ENCODE peak calls at places on chromosomes 13 and 19, in four cellular contexts. G is NB4, V is mesenchymal stem cell, D is AG09309. W is an unnamed sample.

GRCh38 chr13:107977175-107977574 is 238.2 kb downstream of the LIG4 start:
- DNase-seq in G (no peak), V (no peak), D (no peak), W (no peak)

GRCh38 chr19:5090780-5091575 is 122.1 kb downstream of the KDM4B start:
- DNase-seq in G (peak; percentile 15), V (peak; percentile 51), D (peak; percentile 16), W (no peak)

GRCh38 chr13:27258637-27259377 is 7.4 kb downstream of the RPL21 start:
- DNase-seq in G (no peak), V (no peak), D (no peak), W (no peak)

GRCh38 chr19:27774337-27774736 is 1438.6 kb downstream of the UQCRFS1 start:
- DNase-seq in G (peak; percentile 20), V (no peak), D (no peak), W (no peak)

GRCh38 chr13:44806841-44807240 is 182.4 kb downstream of the NUFIP1 start:
- DNase-seq in G (no peak), V (no peak), D (no peak), W (no peak)

GRCh38 chr19:23787106-23787505 is 28.4 kb upstream of the ZNF681 start:
- DNase-seq in G (peak; percentile 86), V (peak; percentile 66), D (peak; percentile 8), W (peak; percentile 19)

GRCh38 chr13:101423872-101424271 is 7.6 kb upstream of the NALCN start:
- DNase-seq in G (no peak), V (no peak), D (no peak), W (no peak)

GRCh38 chr19:6020166-6020967 is 42.4 kb upstream of the RANBP3 start:
- DNase-seq in G (peak; percentile 69), V (peak; percentile 85), D (no peak), W (no peak)

GRCh38 chr13:113968463-113969310 is 5.2 kb downstream of the C13orf46 start:
- DNase-seq in G (no peak), V (no peak), D (no peak), W (no peak)

GRCh38 chr19:2592824-2593223 is 109.7 kb downstream of the GNG7 start:
- DNase-seq in G (no peak), V (no peak), D (no peak), W (no peak)

GRCh38 chr19:39265321-39265916 is 2.8 kb upstream of the IFNL2 start:
- DNase-seq in G (no peak), V (no peak), D (no peak), W (no peak)

GRCh38 chr19:18023596-18024212 is 15.7 kb downstream of the ARRDC2 start:
- DNase-seq in G (peak; percentile 93), V (peak; percentile 85), D (no peak), W (peak; percentile 72)

GRCh38 chr19:42069619-42070293 is at the start of gene GRIK5:
- DNase-seq in G (no peak), V (no peak), D (no peak), W (no peak)
- H3K4me3 ChIP-seq in G (no peak within 1 kb of the TSS), V (no peak within 1 kb of the TSS), D (no peak within 1 kb of the TSS), W (peak within 1 kb of the TSS; percentile 15)

GRCh38 chr13:98514268-98514667 is 62.6 kb downstream of the STK24 start:
- DNase-seq in G (no peak), V (no peak), D (no peak), W (no peak)
- H3K4me3 ChIP-seq in G (no peak overlapping the region), V (no peak overlapping the region), D (no peak overlapping the region), W (no peak overlapping the region)

DNA sequence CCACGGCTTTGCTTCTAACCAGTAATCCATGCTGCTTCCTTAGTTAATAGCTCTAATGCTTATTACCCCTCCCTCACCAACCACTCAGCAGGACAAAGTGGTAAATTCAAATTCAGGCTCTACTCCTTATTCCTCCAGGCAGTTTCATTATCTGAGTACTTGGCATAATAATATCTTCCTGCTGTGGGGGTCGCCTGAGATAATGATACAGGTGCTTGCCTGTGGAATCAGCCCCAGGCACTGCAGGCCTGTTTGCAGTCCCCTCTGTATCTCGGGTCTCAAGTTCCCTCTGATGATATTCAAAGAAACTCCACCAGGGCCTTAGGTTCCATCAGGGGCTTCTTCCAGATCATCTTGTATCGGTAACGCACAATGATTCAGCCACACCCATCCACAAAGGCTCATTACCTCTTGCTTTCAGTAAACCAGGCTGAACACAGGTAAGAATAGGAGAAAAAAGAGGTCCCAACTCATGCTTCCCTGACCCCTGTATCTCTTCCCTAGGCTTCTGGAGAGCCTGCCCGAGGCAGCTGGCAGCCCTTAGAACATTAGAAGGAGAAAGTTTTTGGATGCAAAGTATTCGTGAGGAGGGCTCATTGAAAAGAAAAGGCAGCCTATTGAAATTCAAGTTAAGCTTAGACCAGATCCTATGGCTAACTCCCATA is 14.3 kb upstream of the FOXO1 start:
- DNase-seq in G (no peak), V (no peak), D (no peak), W (no peak)
- H3K4me3 ChIP-seq in G (no peak overlapping the region), V (no peak overlapping the region), D (no peak overlapping the region), W (no peak overlapping the region)

GRCh38 chr19:35133826-35134225 is 1.0 kb downstream of the LGI4 start:
- DNase-seq in G (no peak), V (no peak), D (no peak), W (peak; percentile 20)
- H3K4me3 ChIP-seq in G (no peak overlapping the region), V (no peak overlapping the region), D (no peak overlapping the region), W (peak overlapping the region; percentile 0)

DNA sequence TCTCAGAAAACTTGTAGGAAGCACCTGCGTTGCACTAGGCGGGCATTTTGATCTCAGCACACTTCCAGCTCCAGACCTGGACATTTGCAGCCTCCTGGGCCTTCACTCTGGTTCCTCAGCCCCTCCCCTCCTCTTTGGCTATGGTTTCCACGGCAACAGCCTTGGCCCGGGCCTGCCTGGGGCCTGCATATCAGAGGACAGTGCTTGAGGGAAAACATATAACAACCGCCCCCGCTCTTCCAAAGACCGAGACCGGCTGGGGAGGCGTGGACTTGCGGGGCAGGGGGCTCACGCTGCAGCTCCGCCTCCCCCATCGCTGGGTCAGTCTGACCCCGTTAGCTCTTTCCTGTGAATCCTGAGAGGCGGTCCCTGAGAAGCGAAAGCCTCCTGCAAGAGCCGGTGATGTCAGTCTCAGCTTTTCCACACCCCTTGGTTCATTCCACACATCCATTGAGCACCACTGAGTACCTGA is 125.7 kb upstream of the PEG3 start:
- DNase-seq in G (no peak), V (no peak), D (no peak), W (no peak)
- H3K4me3 ChIP-seq in G (no peak overlapping the region), V (no peak overlapping the region), D (no peak overlapping the region), W (no peak overlapping the region)

DNA sequence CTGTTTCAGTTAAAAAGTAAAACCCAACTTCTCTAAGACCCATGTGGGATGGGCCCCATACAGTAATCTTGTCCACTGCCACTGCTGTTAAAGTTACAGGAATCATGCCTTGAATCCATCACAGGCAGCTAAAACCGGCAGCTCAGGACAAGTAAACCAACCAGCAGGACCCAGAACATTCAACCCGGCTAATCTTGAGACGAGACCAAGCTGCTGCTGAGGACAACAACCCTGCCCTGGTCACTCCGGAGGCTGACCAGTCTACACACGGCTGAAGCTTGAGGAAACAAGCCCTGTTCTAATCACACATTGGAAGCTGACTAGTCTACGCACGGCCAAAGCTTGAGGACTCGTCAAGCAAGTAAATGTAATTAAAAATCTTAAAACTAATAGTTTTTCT is 105.2 kb upstream of the ZNF492 start:
- DNase-seq in G (peak; percentile 41), V (no peak), D (no peak), W (no peak)
- H3K4me3 ChIP-seq in G (peak overlapping the region; percentile 65), V (no peak overlapping the region), D (no peak overlapping the region), W (no peak overlapping the region)

W was measured in colonic mucosa.